ENCODE peak calls at places on chromosomes 4 and X, in four cellular contexts. I, R, O and U are unnamed samples.

GRCh38 chr4:146338512-146338911 is 124.2 kb downstream of the REELD1 start:
- DNase-seq in R (no peak), O (no peak), I (no peak), U (no peak)

GRCh38 chrX:9942086-9942485 is 25.1 kb upstream of the CLDN34 start:
- DNase-seq in O (no peak), R (no peak), I (peak), U (peak)

GRCh38 chr4:175253184-175253902 is 335.2 kb downstream of the ADAM29 start:
- DNase-seq in O (no peak), R (no peak), I (no peak), U (peak)

GRCh38 chr4:108276690-108277089 is 108.0 kb upstream of the LEF1 start:
- DNase-seq in O (no peak), I (no peak), R (no peak), U (no peak)

GRCh38 chrX:37405954-37406353 is 56.8 kb downstream of the PRRG1 start:
- DNase-seq in I (peak), R (no peak), O (no peak), U (no peak)

GRCh38 chrX:154735695-154736393 is 15.0 kb downstream of the GAB3 start:
- DNase-seq in O (no peak), I (peak), R (no peak), U (no peak)

GRCh38 chr4:986949-987688 is at the start of gene IDUA:
- DNase-seq in R (peak), I (peak), O (peak), U (peak)

GRCh38 chrX:41381685-41382084 is 47.7 kb downstream of the DDX3X start:
- DNase-seq in R (peak), I (peak), O (peak), U (peak)

GRCh38 chr4:78517050-78517652 is 34.4 kb upstream of the ANXA3 start:
- DNase-seq in O (peak), R (peak), I (peak), U (peak)

GRCh38 chr4:30948653-30949052 is 228.5 kb downstream of the PCDH7 start:
- DNase-seq in I (peak), R (no peak), O (no peak), U (peak)

GRCh38 chr4:3294401-3295241 is 1.8 kb downstream of the RGS12 start:
- DNase-seq in O (no peak), R (no peak), I (no peak), U (no peak)

GRCh38 chr4:80237992-80238391 is 28.5 kb upstream of the FGF5 start:
- DNase-seq in I (peak), O (no peak), R (no peak), U (no peak)

GRCh38 chr4:143234153-143234552 is 49.4 kb downstream of the USP38 start:
- DNase-seq in R (no peak), I (no peak), O (no peak), U (no peak)
- TF ChIP-seq MYC in R (no peak), I (no peak), O (no peak), U (no peak)

GRCh38 chr4:89995006-89995405 is 100.4 kb downstream of the MMRN1 start:
- DNase-seq in R (no peak), O (no peak), I (no peak), U (no peak)
- TF ChIP-seq MAX in R (no peak), O (no peak), I (no peak), U (no peak)

GRCh38 chr4:48680848-48681568 is 99.1 kb downstream of the FRYL start:
- DNase-seq in O (peak), I (no peak), R (no peak), U (no peak)
- TF ChIP-seq POLR2A in O (no peak), I (no peak), R (no peak), U (no peak)

GRCh38 chr4:18593297-18594002 is 571.9 kb upstream of the LCORL start:
- DNase-seq in R (peak), O (peak), I (peak), U (peak)
- TF ChIP-seq MYC in R (no peak), O (no peak), I (no peak), U (peak)

GRCh38 chrX:40107291-40108083 is 9.7 kb upstream of the BCOR start:
- DNase-seq in I (peak), O (no peak), R (peak), U (peak)
- TF ChIP-seq MAX in I (no peak), O (peak), R (peak), U (no peak)

GRCh38 chr4:151667025-151667424 is 93.8 kb downstream of the GATB start:
- DNase-seq in I (no peak), R (no peak), O (no peak), U (no peak)
- TF ChIP-seq POLR2A in I (no peak), R (no peak), O (no peak), U (no peak)

GRCh38 chr4:173181769-173182374 is 13.3 kb downstream of the GALNT7 start:
- DNase-seq in I (peak), R (no peak), O (no peak), U (no peak)
- TF ChIP-seq MYC in I (no peak), R (no peak), O (no peak), U (no peak)

GRCh38 chrX:108224218-108224617 is 132.6 kb downstream of the ATG4A start:
- DNase-seq in O (no peak), I (no peak), R (no peak), U (no peak)

GRCh38 chrX:108221481-108221880 is 129.9 kb downstream of the ATG4A start:
- DNase-seq in R (no peak), O (no peak), I (no peak), U (no peak)

GRCh38 chrX:108225456-108225730 is 133.8 kb downstream of the ATG4A start:
- DNase-seq in I (no peak), O (no peak), R (no peak), U (peak)

GRCh38 chrX:108224727-108225455 is 133.3 kb downstream of the ATG4A start:
- DNase-seq in R (peak), I (peak), O (peak), U (peak)

DNA sequence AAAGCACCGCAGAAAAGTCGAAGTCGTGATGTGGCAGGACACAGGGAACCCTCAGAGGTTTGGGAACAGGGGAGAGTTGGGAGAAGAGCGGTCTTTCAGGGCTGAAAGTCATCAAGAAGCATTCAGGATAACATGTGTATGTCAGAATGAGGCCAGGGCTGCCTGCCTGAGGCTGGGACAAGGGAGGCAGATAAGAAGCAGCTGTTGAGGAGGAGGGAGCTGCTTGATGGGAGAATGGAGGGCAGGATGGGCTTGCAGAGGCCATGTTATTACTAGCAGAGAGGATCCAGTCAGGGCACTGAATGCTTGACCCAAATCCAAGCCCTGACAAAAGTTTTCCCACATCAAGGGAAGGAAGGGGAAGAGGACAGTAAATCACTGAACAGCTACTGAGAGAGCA is 132.0 kb downstream of the ATG4A start:
- DNase-seq in O (no peak), R (no peak), I (no peak), U (no peak)
- TF ChIP-seq MAX in O (no peak), R (no peak), I (no peak), U (no peak)

GRCh38 chr4:8435656-8436121 is 4.8 kb downstream of the ACOX3 start:
- DNase-seq in I (peak), O (peak), R (no peak), U (no peak)
- TF ChIP-seq POLR2A in I (no peak), O (no peak), R (no peak), U (no peak)